ENCODE peak calls at places on chromosomes 2 and 18, in eight cellular contexts. K, Y, X, I, W, C, A and F are unnamed samples.

GRCh38 chr2:20052229-20052871 is 922 bp upstream of the LAPTM4A start:
- DNase-seq in A (no peak), K (peak; percentile 66), Y (peak; percentile 15), X (peak; percentile 54), W (no peak), C (no peak), I (no peak), F (peak; percentile 38)

GRCh38 chr2:66434679-66435548 is at the start of gene MEIS1:
- DNase-seq in Y (peak; percentile 89), I (peak; percentile 87), K (peak; percentile 91), C (peak; percentile 91), A (peak; percentile 92), W (peak; percentile 86), X (peak; percentile 95), F (peak; percentile 88)

GRCh38 chr2:6186332-6187100 is 494.3 kb downstream of the SOX11 start:
- DNase-seq in W (no peak), C (peak; percentile 4), K (peak; percentile 59), Y (no peak), A (peak; percentile 48), I (peak; percentile 45), X (peak; percentile 88), F (peak; percentile 4)

GRCh38 chr2:235968616-235969324 is 199.4 kb downstream of the GBX2 start:
- DNase-seq in A (peak; percentile 38), K (no peak), W (no peak), C (peak; percentile 24), I (no peak), X (no peak), Y (no peak), F (no peak)

GRCh38 chr2:187644991-187645390 is 90.8 kb upstream of the TFPI start:
- DNase-seq in W (no peak), Y (no peak), K (no peak), A (no peak), I (no peak), X (no peak), C (no peak), F (no peak)

GRCh38 chr2:216690451-216691209 is 4.7 kb downstream of the IGFBP5 start:
- DNase-seq in I (no peak), X (no peak), Y (peak; percentile 53), W (no peak), A (no peak), K (no peak), C (no peak), F (no peak)

GRCh38 chr2:206085742-206086445 is at the start of gene INO80D:
- DNase-seq in K (peak; percentile 87), W (peak; percentile 76), I (peak; percentile 81), C (peak; percentile 59), X (peak; percentile 89), Y (peak; percentile 85), A (peak; percentile 76), F (peak; percentile 76)

GRCh38 chr2:78355967-78356366 is 669.5 kb upstream of the REG3G start:
- DNase-seq in A (no peak), I (no peak), C (no peak), X (no peak), K (no peak), W (no peak), Y (no peak), F (no peak)

GRCh38 chr18:22800551-22800951 is 132.6 kb upstream of the RBBP8 start:
- DNase-seq in W (peak; percentile 9), X (no peak), C (no peak), Y (no peak), K (no peak), A (no peak), I (peak; percentile 23), F (no peak)

GRCh38 chr2:81481242-81481993 is 1176.9 kb upstream of the LRRTM1 start:
- DNase-seq in X (peak; percentile 7), I (no peak), Y (peak; percentile 3), K (no peak), W (no peak), C (no peak), A (no peak), F (no peak)

GRCh38 chr2:134365356-134365755 is 111.5 kb downstream of the MGAT5 start:
- DNase-seq in I (no peak), A (no peak), X (peak; percentile 20), Y (peak; percentile 62), W (no peak), C (no peak), K (no peak), F (no peak)

GRCh38 chr2:29420999-29421856 is 306.0 kb downstream of the CLIP4 start:
- DNase-seq in W (peak; percentile 11), A (no peak), C (peak; percentile 55), X (no peak), K (no peak), I (no peak), Y (no peak), F (no peak)

GRCh38 chr2:40458271-40458794 is 6.4 kb upstream of the SLC8A1 start:
- DNase-seq in X (no peak), I (no peak), K (no peak), A (no peak), C (peak; percentile 31), W (no peak), Y (no peak), F (no peak)

GRCh38 chr2:45274190-45274926 is 265.1 kb upstream of the SIX2 start:
- DNase-seq in Y (peak; percentile 37), X (no peak), W (no peak), K (peak; percentile 95), I (no peak), A (no peak), C (no peak), F (no peak)

GRCh38 chr2:153568105-153568504 is 89.5 kb upstream of the RPRM start:
- DNase-seq in Y (no peak), I (no peak), A (no peak), C (no peak), K (no peak), X (no peak), W (no peak), F (no peak)

GRCh38 chr2:17615728-17616351 is 75.3 kb downstream of the VSNL1 start:
- DNase-seq in K (peak; percentile 30), C (no peak), A (no peak), X (no peak), W (no peak), Y (no peak), I (no peak), F (peak; percentile 40)

GRCh38 chr2:225076125-225076524 is 33.9 kb upstream of the DOCK10 start:
- DNase-seq in C (no peak), X (no peak), I (no peak), K (no peak), A (no peak), W (no peak), Y (no peak), F (no peak)

GRCh38 chr2:9226458-9227380 is 20.1 kb downstream of the ASAP2 start:
- DNase-seq in A (no peak), C (no peak), I (peak; percentile 9), Y (peak; percentile 42), X (no peak), K (no peak), W (no peak), F (no peak)

GRCh38 chr2:169693344-169693743 is 861 bp downstream of the CFAP210 start:
- DNase-seq in I (no peak), K (peak; percentile 52), Y (peak; percentile 4), C (no peak), X (peak; percentile 17), W (no peak), A (no peak), F (no peak)

GRCh38 chr18:51537487-51537886 is 340.0 kb upstream of the MEX3C start:
- DNase-seq in Y (peak; percentile 74), W (no peak), A (peak; percentile 36), X (peak; percentile 40), C (no peak), I (no peak), K (no peak), F (peak; percentile 20)

GRCh38 chr2:118363604-118364003 is 275.3 kb downstream of the INSIG2 start:
- DNase-seq in A (no peak), X (no peak), K (no peak), C (no peak), I (no peak), W (no peak), Y (no peak), F (no peak)

GRCh38 chr2:71725836-71726235 is 272.5 kb downstream of the DYSF start:
- DNase-seq in Y (no peak), I (no peak), X (no peak), A (no peak), K (no peak), W (no peak), C (no peak), F (no peak)
- TF ChIP-seq CTCF in Y (no peak), I (no peak), X (no peak), A (no peak), K (no peak), W (no peak), C (no peak), F (no peak)

GRCh38 chr18:60176271-60176670 is 196.3 kb downstream of the MC4R start:
- DNase-seq in Y (no peak), X (no peak), I (no peak), W (no peak), A (no peak), C (no peak), K (no peak), F (no peak)

GRCh38 chr18:60172030-60172429 is 200.5 kb downstream of the MC4R start:
- DNase-seq in C (no peak), I (no peak), Y (no peak), A (no peak), K (no peak), X (no peak), W (no peak), F (no peak)

DNA sequence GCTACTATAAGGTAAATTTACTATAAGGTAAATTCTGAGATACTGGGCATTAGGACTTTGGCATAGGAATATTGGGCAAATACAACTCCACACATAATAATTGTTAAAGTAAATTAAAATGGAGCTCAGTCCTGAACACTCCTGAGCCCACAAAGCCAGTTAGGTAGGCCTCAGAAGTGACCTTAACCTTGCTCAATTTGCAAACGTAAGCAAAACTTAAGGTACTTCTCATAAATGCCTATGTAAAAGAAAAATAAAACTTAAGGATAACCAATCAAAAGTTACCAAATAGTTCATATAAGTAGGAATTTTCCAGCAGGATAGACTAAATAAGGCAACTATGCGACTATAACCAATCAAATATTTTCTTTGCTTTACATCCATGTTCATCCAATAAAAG is 197.7 kb downstream of the MC4R start:
- DNase-seq in C (no peak), W (no peak), I (no peak), A (no peak), X (no peak), K (no peak), Y (no peak), F (no peak)
- H3K27ac ChIP-seq in C (no peak overlapping the region), W (no peak overlapping the region), I (no peak overlapping the region), A (no peak overlapping the region), X (no peak overlapping the region), K (no peak overlapping the region), Y (no peak overlapping the region), F (no peak overlapping the region)

DNA sequence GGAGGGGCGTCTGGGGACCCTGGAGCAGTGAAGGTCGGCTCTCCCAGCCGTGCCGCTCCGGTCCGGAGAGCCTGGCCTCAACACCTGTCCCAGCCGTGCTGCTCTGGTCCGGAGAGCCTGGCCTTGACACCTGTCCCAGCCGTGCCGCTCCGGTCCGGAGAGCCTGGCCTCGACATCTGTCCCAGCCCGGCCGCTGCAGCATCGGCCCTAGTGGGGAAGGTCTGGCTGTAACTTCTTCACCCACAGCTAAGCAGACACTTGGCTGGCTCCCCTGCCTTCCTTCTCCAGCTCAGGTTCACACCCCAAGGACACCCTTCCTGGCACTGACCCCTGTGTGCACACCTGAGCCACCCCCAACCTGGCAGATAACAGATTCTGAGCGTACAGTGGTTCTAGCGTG is 4.6 kb downstream of the KCNG2 start:
- DNase-seq in I (no peak), C (no peak), X (no peak), W (no peak), A (no peak), K (no peak), Y (no peak), F (no peak)
- TF ChIP-seq CTCF in I (no peak), C (no peak), X (no peak), W (no peak), A (no peak), K (no peak), Y (no peak), F (no peak)

GRCh38 chr2:203685081-203685621 is 21.3 kb upstream of the CD28 start:
- DNase-seq in W (peak; percentile 24), Y (no peak), C (no peak), X (no peak), I (no peak), K (no peak), A (peak; percentile 49), F (peak; percentile 41)
- H3K27ac ChIP-seq in W (peak overlapping the region; percentile 92), Y (no peak overlapping the region), C (peak overlapping the region; percentile 71), X (no peak overlapping the region), I (no peak overlapping the region), K (no peak overlapping the region), A (peak overlapping the region; percentile 86), F (no peak overlapping the region)